ENCODE peak calls at places on chromosomes 16 and 17, in four cellular contexts. One of them, this sample, is unnamed.
A peak's percentile ranks its signal among the peaks of the same experiment; 100 is the strongest.

GRCh38 chr16:11121909-11122692 is 133.9 kb downstream of the SOCS1 start:
- DNase-seq in psoas muscle: no peak
- DNase-seq in lung: no peak
- DNase-seq in upper lobe of right lung: no peak
- DNase-seq in this sample: no peak

GRCh38 chr17:50564916-50565315 is 4.4 kb downstream of the CACNA1G start:
- DNase-seq in upper lobe of right lung: no peak
- DNase-seq in lung: no peak
- DNase-seq in psoas muscle: peak; percentile 84
- DNase-seq in this sample: peak; percentile 88

GRCh38 chr16:85025781-85026653 is 1.6 kb upstream of the KIAA0513 start:
- DNase-seq in lung: no peak
- DNase-seq in psoas muscle: no peak
- DNase-seq in upper lobe of right lung: no peak
- DNase-seq in this sample: no peak

GRCh38 chr17:76432712-76433336 is 20.1 kb downstream of the UBE2O start:
- DNase-seq in upper lobe of right lung: no peak
- DNase-seq in lung: no peak
- DNase-seq in psoas muscle: no peak
- DNase-seq in this sample: no peak

GRCh38 chr16:77113835-77114234 is 77.2 kb upstream of the MON1B start:
- DNase-seq in lung: no peak
- DNase-seq in upper lobe of right lung: no peak
- DNase-seq in psoas muscle: no peak
- DNase-seq in this sample: no peak

GRCh38 chr16:87635541-87636049 is 33.3 kb downstream of the JPH3 start:
- DNase-seq in lung: peak; percentile 57
- DNase-seq in psoas muscle: peak; percentile 62
- DNase-seq in upper lobe of right lung: peak; percentile 80
- DNase-seq in this sample: no peak

GRCh38 chr16:55540221-55540620 is 26.3 kb upstream of the CAPNS2 start:
- DNase-seq in psoas muscle: no peak
- DNase-seq in upper lobe of right lung: no peak
- DNase-seq in lung: no peak
- DNase-seq in this sample: no peak

GRCh38 chr16:17367932-17368331 is 102.8 kb downstream of the XYLT1 start:
- DNase-seq in upper lobe of right lung: no peak
- DNase-seq in lung: no peak
- DNase-seq in psoas muscle: no peak
- DNase-seq in this sample: no peak

DNA sequence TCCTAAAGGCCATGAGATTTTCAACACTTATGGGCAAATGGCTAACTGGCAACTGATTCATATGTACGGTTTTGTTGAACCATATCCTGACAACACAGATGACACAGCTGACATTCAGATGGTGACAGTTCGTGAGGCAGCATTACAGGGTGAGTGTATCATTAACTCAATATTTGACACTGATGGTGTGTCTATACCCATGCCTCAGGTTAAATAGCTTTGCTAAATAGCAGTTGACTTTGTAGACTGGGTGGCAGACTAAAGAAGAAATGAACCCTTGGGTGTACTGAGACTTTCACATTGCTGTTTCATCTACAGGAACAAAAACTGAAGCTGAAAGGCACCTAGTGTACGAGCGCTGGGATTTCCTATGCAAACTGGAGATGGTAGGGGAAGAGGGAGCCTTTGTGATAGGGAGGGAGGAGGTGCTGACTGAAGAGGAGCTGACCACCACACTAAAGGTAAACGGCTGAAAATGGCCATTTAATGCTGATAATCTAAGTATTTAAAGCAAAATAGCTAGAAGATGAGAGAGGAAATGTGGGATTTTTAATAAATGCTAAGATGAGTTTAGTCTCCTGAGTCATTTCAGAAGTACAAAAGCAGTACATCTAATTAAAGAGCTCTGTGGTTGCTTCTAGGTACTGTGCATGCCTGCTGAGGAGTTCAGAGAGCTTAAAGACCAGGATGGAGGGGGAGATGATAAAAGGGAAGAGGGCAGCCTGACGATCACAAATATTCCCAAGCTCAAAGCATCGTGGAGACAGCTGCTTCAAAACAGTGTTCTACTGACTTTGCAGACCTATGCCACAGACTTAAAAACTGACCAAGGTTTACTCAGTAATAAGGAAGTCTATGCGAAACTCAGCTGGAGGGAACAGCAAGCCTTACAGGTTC is 3.0 kb downstream of the SETD6 start:
- DNase-seq in upper lobe of right lung: no peak
- DNase-seq in psoas muscle: no peak
- DNase-seq in lung: no peak
- DNase-seq in this sample: no peak
- H3K36me3 ChIP-seq in upper lobe of right lung: peaks cover 64% of the 10 kb centered on the region
- H3K36me3 ChIP-seq in psoas muscle: peaks cover 18% of the 10 kb centered on the region
- H3K36me3 ChIP-seq in lung: peaks cover 30% of the 10 kb centered on the region
- H3K36me3 ChIP-seq in this sample: peaks cover 59% of the 10 kb centered on the region

GRCh38 chr16:29984764-29985147 is 10.7 kb downstream of the HIRIP3 start:
- DNase-seq in psoas muscle: no peak
- DNase-seq in upper lobe of right lung: no peak
- DNase-seq in lung: no peak
- DNase-seq in this sample: no peak

GRCh38 chr16:29982560-29983419 is 9.1 kb downstream of the TAOK2 start:
- DNase-seq in lung: no peak
- DNase-seq in upper lobe of right lung: no peak
- DNase-seq in psoas muscle: no peak
- DNase-seq in this sample: no peak

GRCh38 chr16:29984137-29984763 is 10.6 kb downstream of the TAOK2 start:
- DNase-seq in psoas muscle: no peak
- DNase-seq in upper lobe of right lung: no peak
- DNase-seq in lung: peak; percentile 57
- DNase-seq in this sample: no peak

GRCh38 chr16:29985271-29985811 is 10.1 kb downstream of the HIRIP3 start:
- DNase-seq in psoas muscle: no peak
- DNase-seq in upper lobe of right lung: no peak
- DNase-seq in lung: no peak
- DNase-seq in this sample: no peak

DNA sequence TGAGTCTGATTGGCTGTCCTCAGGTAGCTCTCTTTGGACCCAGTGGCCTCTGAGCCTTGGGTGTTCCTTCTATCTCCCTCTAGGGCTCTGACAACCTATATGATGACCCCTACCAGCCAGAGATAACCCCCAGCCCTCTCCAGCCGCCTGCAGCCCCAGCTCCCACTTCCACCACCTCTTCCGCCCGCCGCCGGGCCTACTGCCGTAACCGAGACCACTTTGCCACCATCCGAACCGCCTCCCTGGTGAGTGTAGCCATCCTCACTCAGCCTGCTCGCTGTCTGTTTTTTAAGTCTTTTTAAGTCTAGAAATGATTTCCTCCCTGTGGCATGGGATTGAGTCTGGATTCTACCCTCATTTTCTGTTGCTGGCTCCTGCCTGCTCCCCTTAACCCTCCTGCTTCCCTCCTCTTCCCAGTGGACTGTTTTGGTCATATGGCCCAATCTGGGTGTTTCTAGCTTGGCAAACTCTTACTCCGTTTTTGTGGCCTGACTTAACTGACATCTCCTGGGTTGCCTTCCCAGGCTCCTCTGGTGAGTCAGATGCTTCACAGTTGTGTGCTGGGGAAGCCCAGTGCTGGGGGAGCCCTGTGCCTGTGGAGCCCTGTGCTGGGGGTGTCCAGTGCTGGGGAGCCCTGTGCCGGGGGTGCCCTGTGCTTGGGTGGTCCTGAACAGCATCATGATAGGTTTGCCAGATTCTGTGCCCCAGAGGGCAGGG is 9.9 kb downstream of the TAOK2 start:
- DNase-seq in psoas muscle: no peak
- DNase-seq in upper lobe of right lung: no peak
- DNase-seq in lung: no peak
- DNase-seq in this sample: no peak
- H3K27ac ChIP-seq in psoas muscle: no peak overlapping the region
- H3K27ac ChIP-seq in upper lobe of right lung: peak overlapping the region; percentile 43
- H3K27ac ChIP-seq in lung: peak overlapping the region; percentile 57
- H3K27ac ChIP-seq in this sample: no peak overlapping the region

DNA sequence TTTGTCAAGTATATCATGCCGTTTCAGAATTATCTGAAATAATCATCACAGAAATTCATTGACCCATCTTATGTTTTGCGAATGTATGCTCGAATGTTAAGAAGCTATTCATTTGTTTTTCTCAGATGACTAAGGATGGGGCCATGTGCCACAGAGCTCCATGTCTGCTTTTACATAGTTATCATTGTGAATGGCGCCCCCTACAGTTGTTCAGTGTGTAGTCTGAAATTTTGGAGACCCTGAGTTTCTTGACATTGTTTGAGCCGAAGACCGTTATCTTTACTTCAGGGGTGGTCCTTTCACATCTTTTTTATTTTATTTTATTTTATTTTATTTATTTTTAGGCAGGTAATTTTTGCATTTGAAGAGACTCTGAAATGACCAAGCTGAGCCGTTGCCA is 972.0 kb upstream of the RBFOX1 start:
- DNase-seq in upper lobe of right lung: no peak
- DNase-seq in psoas muscle: no peak
- DNase-seq in lung: no peak
- DNase-seq in this sample: no peak
- TF ChIP-seq CTCF in upper lobe of right lung: no peak
- TF ChIP-seq CTCF in psoas muscle: no peak
- TF ChIP-seq CTCF in lung: no peak
- TF ChIP-seq CTCF in this sample: no peak

GRCh38 chr17:78812849-78813248 is 27.8 kb downstream of the USP36 start:
- DNase-seq in lung: no peak
- DNase-seq in upper lobe of right lung: no peak
- DNase-seq in psoas muscle: no peak
- DNase-seq in this sample: no peak
- H3K36me3 ChIP-seq in lung: peaks cover 58% of the 10 kb centered on the region
- H3K36me3 ChIP-seq in upper lobe of right lung: peaks cover 100% of the 10 kb centered on the region
- H3K36me3 ChIP-seq in psoas muscle: peaks cover 16% of the 10 kb centered on the region
- H3K36me3 ChIP-seq in this sample: peaks cover 95% of the 10 kb centered on the region

GRCh38 chr17:68732301-68732749 is 131.2 kb upstream of the FAM20A start:
- DNase-seq in psoas muscle: no peak
- DNase-seq in lung: no peak
- DNase-seq in upper lobe of right lung: no peak
- DNase-seq in this sample: no peak
- H3K27ac ChIP-seq in psoas muscle: no peak overlapping the region
- H3K27ac ChIP-seq in lung: no peak overlapping the region
- H3K27ac ChIP-seq in upper lobe of right lung: no peak overlapping the region
- H3K27ac ChIP-seq in this sample: no peak overlapping the region

GRCh38 chr17:66450008-66450856 is 147.8 kb downstream of the PRKCA start:
- DNase-seq in psoas muscle: no peak
- DNase-seq in upper lobe of right lung: no peak
- DNase-seq in lung: no peak
- DNase-seq in this sample: no peak

GRCh38 chr17:66449418-66449977 is 147.1 kb downstream of the PRKCA start:
- DNase-seq in lung: no peak
- DNase-seq in psoas muscle: no peak
- DNase-seq in upper lobe of right lung: no peak
- DNase-seq in this sample: no peak

GRCh38 chr17:66448008-66448644 is 145.7 kb downstream of the PRKCA start:
- DNase-seq in psoas muscle: no peak
- DNase-seq in lung: no peak
- DNase-seq in upper lobe of right lung: no peak
- DNase-seq in this sample: no peak

GRCh38 chr17:66450857-66451158 is 148.4 kb downstream of the PRKCA start:
- DNase-seq in upper lobe of right lung: no peak
- DNase-seq in lung: no peak
- DNase-seq in psoas muscle: no peak
- DNase-seq in this sample: no peak

GRCh38 chr17:66451188-66452149 is 149.1 kb downstream of the PRKCA start:
- DNase-seq in psoas muscle: no peak
- DNase-seq in upper lobe of right lung: no peak
- DNase-seq in lung: no peak
- DNase-seq in this sample: no peak
- TF ChIP-seq CTCF in psoas muscle: no peak
- TF ChIP-seq CTCF in upper lobe of right lung: peak; percentile 7
- TF ChIP-seq CTCF in lung: no peak
- TF ChIP-seq CTCF in this sample: no peak

DNA sequence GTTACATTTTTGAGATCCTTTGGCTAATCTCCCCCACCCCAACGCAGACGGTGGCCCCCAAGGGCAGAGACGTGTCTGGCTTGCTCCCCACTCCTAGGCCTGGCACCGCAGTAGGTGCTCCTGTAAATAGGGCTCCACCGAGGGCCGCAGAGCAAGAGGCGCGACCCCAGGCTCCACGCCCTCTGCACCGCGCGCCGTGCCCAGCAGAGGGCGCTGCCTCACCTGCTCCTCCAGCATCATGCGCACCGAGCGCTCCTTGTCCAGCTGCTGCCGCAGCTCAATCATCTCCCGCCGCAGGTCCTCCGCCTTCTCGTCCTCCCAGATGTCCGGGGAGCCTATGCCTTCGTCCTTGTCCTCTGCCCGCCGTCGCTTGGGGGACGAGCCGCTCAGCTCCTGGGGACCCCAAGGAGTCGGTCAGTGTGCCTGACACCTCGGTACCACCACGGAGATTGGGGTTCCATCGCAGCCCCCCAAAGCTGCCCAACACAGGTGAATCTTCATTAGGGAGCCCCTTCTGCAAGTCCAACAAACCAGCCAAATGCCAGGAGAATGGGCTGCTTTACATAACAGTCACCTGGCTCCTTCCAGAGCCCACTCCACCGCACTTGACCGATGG is 11.2 kb downstream of the TFAP4 start:
- DNase-seq in upper lobe of right lung: no peak
- DNase-seq in psoas muscle: peak; percentile 41
- DNase-seq in lung: no peak
- DNase-seq in this sample: no peak
- H3K36me3 ChIP-seq in upper lobe of right lung: peaks cover 19% of the 10 kb centered on the region
- H3K36me3 ChIP-seq in psoas muscle: no peaks in the 10 kb centered on the region
- H3K36me3 ChIP-seq in lung: peaks cover 33% of the 10 kb centered on the region
- H3K36me3 ChIP-seq in this sample: peaks cover 7% of the 10 kb centered on the region

GRCh38 chr17:4710693-4711634 is 532 bp downstream of the ARRB2 start:
- DNase-seq in upper lobe of right lung: no peak
- DNase-seq in psoas muscle: peak; percentile 37
- DNase-seq in lung: peak; percentile 49
- DNase-seq in this sample: no peak
- H3K27ac ChIP-seq in upper lobe of right lung: peak overlapping the region; percentile 83
- H3K27ac ChIP-seq in psoas muscle: peak overlapping the region; percentile 54
- H3K27ac ChIP-seq in lung: peak overlapping the region; percentile 83
- H3K27ac ChIP-seq in this sample: peak overlapping the region; percentile 87